ENCODE peak calls at places on chromosomes 2 and 18, in six cellular contexts. R is IMR-90, K is neuronal stem cell, U is mesendoderm, A is H1, W is trophoblast cell. E is an unnamed sample.

GRCh38 chr2:73859721-73860586 is 31.2 kb downstream of the STAMBP start:
- DNase-seq in R (peak), K (no peak), U (peak), A (no peak), W (peak), E (peak)

GRCh38 chr2:227818569-227819397 is 5.1 kb downstream of the CCL20 start:
- DNase-seq in R (no peak), K (no peak), U (peak), A (no peak), W (peak), E (no peak)

GRCh38 chr2:235024191-235024611 is 72.4 kb downstream of the SH3BP4 start:
- DNase-seq in R (peak), K (no peak), U (peak), A (no peak), W (no peak), E (peak)

GRCh38 chr2:96353032-96353561 is 17.5 kb downstream of the NCAPH start:
- DNase-seq in R (no peak), K (no peak), U (no peak), A (no peak), W (no peak), E (no peak)

GRCh38 chr2:102030855-102031527 is 39.2 kb downstream of the IL1R2 start:
- DNase-seq in R (no peak), K (no peak), U (no peak), A (no peak), W (no peak), E (peak)

GRCh38 chr18:2036136-2036535 is 535.2 kb downstream of the METTL4 start:
- DNase-seq in R (no peak), K (no peak), U (no peak), A (no peak), W (no peak), E (no peak)

GRCh38 chr2:16167471-16168426 is 227.4 kb downstream of the MYCN start:
- DNase-seq in R (no peak), K (peak), U (no peak), A (peak), W (peak), E (no peak)

GRCh38 chr18:8177330-8178016 is 431.8 kb upstream of the RAB12 start:
- DNase-seq in R (peak), K (no peak), U (peak), A (no peak), W (peak), E (peak)

GRCh38 chr2:133818661-133819060 is 250.4 kb upstream of the NCKAP5 start:
- DNase-seq in R (no peak), K (no peak), U (no peak), A (no peak), W (no peak), E (no peak)

GRCh38 chr2:157843935-157844334 is 32.2 kb downstream of the ACVR1 start:
- DNase-seq in R (no peak), K (no peak), U (no peak), A (no peak), W (no peak), E (no peak)

GRCh38 chr18:61703508-61703907 is 189.3 kb downstream of the RNF152 start:
- DNase-seq in R (peak), K (no peak), U (no peak), A (no peak), W (no peak), E (peak)

DNA sequence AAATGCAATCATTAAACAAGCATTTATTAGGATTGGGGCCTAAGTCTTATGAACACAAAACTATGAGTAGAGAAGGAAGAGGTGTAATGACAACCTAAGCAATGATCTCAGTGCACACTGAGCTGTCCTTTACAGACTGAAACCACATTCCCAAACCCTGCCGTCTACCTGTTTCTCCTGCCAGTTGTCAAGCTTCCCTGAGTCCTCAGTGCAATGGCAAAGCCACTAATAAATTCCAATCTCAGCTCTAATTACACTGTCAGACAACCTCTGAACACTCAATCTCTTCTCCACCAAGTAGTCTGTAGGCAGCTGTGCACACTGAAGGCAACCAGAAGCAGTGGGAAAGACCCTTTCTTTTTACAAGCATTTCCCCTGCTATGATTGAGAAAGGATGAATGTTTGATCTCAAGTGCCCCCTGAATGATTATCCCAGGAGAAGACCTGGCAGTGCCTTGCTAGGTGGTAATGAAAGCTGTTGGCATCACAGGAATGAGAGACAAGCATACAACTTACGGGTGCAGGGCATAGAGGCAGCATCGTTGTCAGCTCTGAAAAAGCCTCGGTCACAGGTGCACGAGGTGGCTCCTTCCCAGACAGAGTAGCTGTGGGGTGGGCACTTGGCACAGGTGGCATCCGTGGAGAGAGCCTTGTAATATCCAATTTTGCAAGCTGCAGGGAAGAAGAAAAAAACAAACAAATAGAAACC is 71.4 kb downstream of the EPHA4 start:
- DNase-seq in R (no peak), K (no peak), U (no peak), A (no peak), W (no peak), E (no peak)
- H3K18ac ChIP-seq in R (no peak), K (no peak), U (no peak), A (no peak), W (no peak), E (no peak)

GRCh38 chr2:63027220-63027619 is 23.4 kb upstream of the OTX1 start:
- DNase-seq in R (no peak), K (no peak), U (no peak), A (no peak), W (no peak), E (no peak)
- H3K23ac ChIP-seq in R (no peak), K (no peak), U (no peak), A (no peak), W (no peak), E (no peak)

GRCh38 chr2:117272975-117273671 is 541.4 kb upstream of the DDX18 start:
- DNase-seq in R (no peak), K (peak), U (peak), A (no peak), W (no peak), E (no peak)
- H3K4me3 ChIP-seq in R (no peak), K (no peak), U (no peak), A (no peak), W (no peak), E (no peak)

GRCh38 chr2:46014911-46015654 is 282.1 kb upstream of the EPAS1 start:
- DNase-seq in R (no peak), K (no peak), U (peak), A (peak), W (no peak), E (peak)

GRCh38 chr2:46012618-46013240 is 284.5 kb upstream of the EPAS1 start:
- DNase-seq in R (peak), K (no peak), U (no peak), A (peak), W (no peak), E (no peak)

GRCh38 chr2:46018773-46019593 is 278.2 kb upstream of the EPAS1 start:
- DNase-seq in R (no peak), K (no peak), U (no peak), A (no peak), W (no peak), E (no peak)

GRCh38 chr2:46013726-46014125 is 283.5 kb upstream of the EPAS1 start:
- DNase-seq in R (no peak), K (no peak), U (no peak), A (no peak), W (no peak), E (no peak)

DNA sequence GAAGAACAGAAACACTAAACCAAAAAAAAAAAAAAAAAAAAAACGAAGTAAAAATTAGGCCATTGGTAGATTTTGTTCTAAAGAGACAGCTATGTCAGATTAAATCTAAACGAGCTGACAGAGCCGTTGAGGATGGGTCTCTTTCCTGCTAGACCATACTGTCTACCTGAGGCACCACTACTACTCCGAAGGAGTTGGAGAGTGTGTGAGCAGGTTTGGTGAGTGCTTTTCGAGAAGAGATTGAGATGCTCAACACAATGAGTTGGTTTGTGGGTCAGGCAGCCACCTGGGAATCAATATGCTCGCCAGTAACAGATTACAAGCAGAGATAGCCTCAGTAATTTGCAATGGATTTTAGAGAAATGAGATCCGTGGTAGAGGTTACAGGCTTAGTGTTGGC is 281.5 kb upstream of the EPAS1 start:
- DNase-seq in R (no peak), K (no peak), U (peak), A (peak), W (no peak), E (no peak)
- H3K18ac ChIP-seq in R (peak), K (no peak), U (peak), A (peak), W (no peak), E (peak)

GRCh38 chr2:173077506-173078177 is 2.0 kb downstream of the MAP3K20 start:
- DNase-seq in R (peak), K (no peak), U (no peak), A (no peak), W (no peak), E (peak)

GRCh38 chr2:173079141-173079540 is 3.5 kb downstream of the MAP3K20 start:
- DNase-seq in R (peak), K (no peak), U (no peak), A (no peak), W (no peak), E (peak)

GRCh38 chr2:173075781-173076556 is at the start of gene MAP3K20:
- DNase-seq in R (peak), K (peak), U (peak), A (peak), W (peak), E (peak)

GRCh38 chr2:173076557-173077345 is 1.1 kb downstream of the MAP3K20 start:
- DNase-seq in R (peak), K (peak), U (peak), A (no peak), W (peak), E (peak)

DNA sequence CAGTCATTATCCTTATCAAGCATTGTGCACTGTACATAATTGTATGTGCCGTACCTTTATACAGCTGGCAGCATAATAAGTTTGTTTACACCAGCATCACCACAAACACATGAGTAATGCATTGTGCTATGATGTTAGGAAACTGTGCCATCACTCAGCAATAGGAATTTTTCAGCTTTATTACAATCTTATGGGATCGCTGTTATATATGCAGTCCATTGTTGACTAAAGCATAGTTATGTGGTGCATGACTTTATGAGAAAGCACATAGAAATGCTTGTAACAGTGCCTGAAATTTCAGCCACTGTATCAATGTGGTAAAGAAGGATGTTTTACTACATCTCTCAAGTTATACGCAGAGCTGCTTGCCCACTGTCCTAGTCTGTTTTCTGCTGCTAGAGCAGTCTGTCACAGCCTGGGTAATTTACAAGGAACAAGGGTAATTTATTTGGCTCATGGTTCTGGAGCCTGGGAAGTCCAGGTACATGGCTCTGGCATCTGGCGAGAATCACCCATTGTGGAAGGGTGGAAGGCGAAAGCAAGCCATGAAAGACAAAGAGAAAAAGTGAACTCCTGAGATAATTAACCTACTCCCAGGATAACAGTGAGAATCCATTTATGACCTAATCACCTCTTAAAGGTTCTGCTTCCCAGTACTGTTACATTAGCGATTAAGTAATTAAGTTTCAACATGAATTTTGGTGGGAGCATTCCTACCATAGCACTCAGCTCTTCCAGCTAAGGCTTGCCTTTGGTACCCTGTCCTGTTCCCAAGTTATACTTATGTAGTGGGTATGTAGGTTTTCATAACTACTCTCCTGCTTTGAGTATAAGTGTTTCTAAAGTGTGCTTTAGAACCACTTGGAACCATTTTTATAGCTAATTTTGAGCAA is 4.6 kb downstream of the MAP3K20 start:
- DNase-seq in R (peak), K (no peak), U (no peak), A (no peak), W (peak), E (peak)
- H3K23ac ChIP-seq in R (peak), K (no peak), U (no peak), A (no peak), W (no peak), E (no peak)

DNA sequence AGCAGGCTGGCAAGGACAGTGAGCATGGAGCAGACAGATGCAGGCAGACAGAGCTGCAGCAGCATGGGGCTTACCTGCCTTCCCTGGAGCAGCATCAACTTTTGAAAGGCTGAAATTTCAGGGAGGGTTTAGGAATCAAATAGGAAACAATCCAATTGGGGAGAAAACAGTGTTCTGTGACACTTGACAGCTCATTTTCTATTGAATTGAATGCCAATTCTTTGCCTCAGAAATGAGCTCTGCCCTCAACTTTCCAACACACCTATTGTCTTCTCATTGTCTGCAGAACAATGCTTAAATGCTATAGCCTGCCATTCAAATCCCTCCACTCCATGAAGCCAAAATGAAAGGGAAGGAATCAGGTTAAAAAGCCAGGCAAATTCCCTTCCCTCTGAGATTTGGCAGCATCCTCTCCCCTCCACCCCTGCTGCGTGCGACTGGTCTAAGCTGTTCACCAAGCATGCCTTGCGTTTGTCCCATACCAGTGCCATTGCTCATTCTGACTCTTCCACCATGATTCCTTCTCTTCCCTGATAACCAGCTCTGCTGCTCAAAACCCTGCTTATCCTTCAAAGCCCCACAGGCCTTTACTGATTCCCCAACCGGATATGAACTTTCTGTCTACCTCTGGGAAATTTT is 32.3 kb upstream of the TMEM131 start:
- DNase-seq in R (peak), K (peak), U (peak), A (peak), W (peak), E (peak)
- H3K4me3 ChIP-seq in R (no peak), K (no peak), U (no peak), A (no peak), W (no peak), E (no peak)

DNA sequence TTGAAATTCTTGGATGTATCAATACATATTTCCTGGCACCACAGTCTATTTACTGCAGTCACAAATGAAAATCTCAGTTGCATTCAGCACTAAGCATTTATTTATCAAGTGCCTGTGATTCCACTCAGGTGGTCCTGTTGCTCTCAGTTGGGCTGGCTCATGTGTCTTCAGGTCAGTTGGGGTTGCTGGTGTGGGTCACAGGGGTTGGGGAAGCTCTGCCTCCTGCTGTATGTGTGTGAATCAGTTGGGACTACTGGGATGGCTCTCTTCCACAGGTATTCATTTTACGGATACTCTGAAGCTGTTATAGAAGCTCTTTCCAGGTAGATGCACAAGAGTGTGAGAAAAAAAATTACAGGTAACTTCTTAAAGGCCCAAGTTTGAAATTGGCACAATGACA is 249.0 kb upstream of the GCFC2 start:
- DNase-seq in R (no peak), K (no peak), U (peak), A (no peak), W (no peak), E (no peak)
- H3K18ac ChIP-seq in R (no peak), K (no peak), U (peak), A (no peak), W (no peak), E (no peak)

GRCh38 chr2:240815761-240816583 is 4.0 kb downstream of the KIF1A start:
- DNase-seq in R (no peak), K (no peak), U (no peak), A (no peak), W (no peak), E (no peak)
- H3K23ac ChIP-seq in R (no peak), K (peak), U (peak), A (no peak), W (no peak), E (no peak)